ENCODE peak calls at places on chromosome 9, in eight cellular contexts. H, R, Z, L, V, C, I and A are unnamed samples.

GRCh38 chr9:35518212-35518917 is 28.5 kb downstream of the RUSC2 start:
- DNase-seq in H (peak), R (peak), Z (peak), L (no peak), V (no peak), C (peak), I (peak), A (peak)

GRCh38 chr9:137694962-137695875 is 76.4 kb downstream of the EHMT1 start:
- DNase-seq in H (peak), R (no peak), Z (peak), L (no peak), V (no peak), C (no peak), I (no peak), A (no peak)

GRCh38 chr9:31168161-31168560 is 1216.3 kb upstream of the ACO1 start:
- DNase-seq in H (peak), R (no peak), Z (no peak), L (no peak), V (no peak), C (no peak), I (no peak), A (no peak)

GRCh38 chr9:79140751-79141150 is 431.0 kb upstream of the TLE4 start:
- DNase-seq in H (no peak), R (no peak), Z (no peak), L (no peak), V (no peak), C (no peak), I (no peak), A (no peak)

GRCh38 chr9:84002344-84002743 is 21.7 kb downstream of the RMI1 start:
- DNase-seq in H (no peak), R (no peak), Z (peak), L (no peak), V (no peak), C (no peak), I (no peak), A (no peak)

GRCh38 chr9:81113408-81114124 is 575.8 kb downstream of the TLE1 start:
- DNase-seq in H (no peak), R (no peak), Z (no peak), L (no peak), V (no peak), C (no peak), I (no peak), A (no peak)

GRCh38 chr9:15606667-15607472 is 54.0 kb downstream of the CCDC171 start:
- DNase-seq in H (peak), R (no peak), Z (peak), L (no peak), V (no peak), C (no peak), I (no peak), A (no peak)

GRCh38 chr9:87198716-87199115 is 251.4 kb upstream of the GAS1 start:
- DNase-seq in H (peak), R (no peak), Z (peak), L (no peak), V (no peak), C (no peak), I (no peak), A (no peak)

GRCh38 chr9:2576631-2577030 is 45.0 kb upstream of the VLDLR start:
- DNase-seq in H (peak), R (no peak), Z (no peak), L (no peak), V (no peak), C (no peak), I (no peak), A (no peak)

GRCh38 chr9:33139421-33140228 is 27.5 kb downstream of the B4GALT1 start:
- DNase-seq in H (no peak), R (peak), Z (peak), L (peak), V (peak), C (no peak), I (no peak), A (no peak)

GRCh38 chr9:133048595-133048994 is 13.2 kb upstream of the CEL start:
- DNase-seq in H (peak), R (no peak), Z (peak), L (no peak), V (no peak), C (no peak), I (no peak), A (peak)

GRCh38 chr9:36748322-36748899 is 175.7 kb downstream of the MELK start:
- DNase-seq in H (peak), R (no peak), Z (peak), L (peak), V (peak), C (no peak), I (no peak), A (no peak)

GRCh38 chr9:121718063-121718462 is 66.6 kb downstream of the DAB2IP start:
- DNase-seq in H (peak), R (no peak), Z (peak), L (no peak), V (no peak), C (no peak), I (no peak), A (no peak)